ENCODE peak calls at places on chromosomes 2 and 18, in four cellular contexts. D is stomach, P is GM23338, Q is cardiac muscle cell. O is an unnamed sample.

GRCh38 chr2:117523267-117523666 is 291.2 kb upstream of the DDX18 start:
- DNase-seq in D (peak; percentile 94), P (no peak), Q (peak; percentile 0), O (no peak)

GRCh38 chr18:13639196-13639595 is 87.2 kb downstream of the FAM210A start:
- DNase-seq in D (no peak), P (no peak), Q (no peak), O (no peak)

GRCh38 chr2:20093263-20094141 is 42.1 kb upstream of the LAPTM4A start:
- DNase-seq in D (peak; percentile 69), P (peak; percentile 88), Q (peak; percentile 87), O (peak; percentile 85)

GRCh38 chr18:41917199-41917598 is 37.8 kb upstream of the PIK3C3 start:
- DNase-seq in D (no peak), P (peak; percentile 33), Q (peak; percentile 16), O (peak; percentile 18)

GRCh38 chr2:192657364-192657763 is 462.6 kb upstream of the TMEFF2 start:
- DNase-seq in D (no peak), P (no peak), Q (no peak), O (no peak)

GRCh38 chr2:172370821-172371455 is 56.4 kb upstream of the ITGA6 start:
- DNase-seq in D (no peak), P (no peak), Q (no peak), O (no peak)

GRCh38 chr2:34001557-34001956 is 402.5 kb upstream of the FAM98A start:
- DNase-seq in D (no peak), P (no peak), Q (no peak), O (no peak)

GRCh38 chr2:231394201-231395141 is 1.0 kb upstream of the B3GNT7 start:
- DNase-seq in D (no peak), P (peak; percentile 86), Q (no peak), O (peak; percentile 91)

GRCh38 chr2:84427235-84428138 is 31.6 kb downstream of the SUCLG1 start:
- DNase-seq in D (no peak), P (no peak), Q (peak; percentile 72), O (no peak)

GRCh38 chr2:70751881-70752280 is 16.1 kb downstream of the ADD2 start:
- DNase-seq in D (no peak), P (no peak), Q (no peak), O (no peak)

GRCh38 chr2:122072666-122073065 is 317.2 kb downstream of the TSN start:
- DNase-seq in D (no peak), P (no peak), Q (peak; percentile 44), O (no peak)

GRCh38 chr2:169983506-169983905 is 156.3 kb downstream of the UBR3 start:
- DNase-seq in D (no peak), P (peak; percentile 63), Q (no peak), O (no peak)

GRCh38 chr2:241061275-241061674 is 40.8 kb downstream of the MTERF4 start:
- DNase-seq in D (no peak), P (no peak), Q (peak; percentile 81), O (no peak)

GRCh38 chr2:42931147-42931817 is 138.9 kb upstream of the HAAO start:
- DNase-seq in D (no peak), P (peak; percentile 80), Q (no peak), O (peak; percentile 84)

GRCh38 chr2:237156131-237156856 is 70.6 kb downstream of the COPS8 start:
- DNase-seq in D (no peak), P (no peak), Q (peak; percentile 87), O (peak; percentile 40)

GRCh38 chr2:96205888-96206287 is 2.7 kb downstream of the STARD7 start:
- DNase-seq in D (no peak), P (no peak), Q (peak; percentile 46), O (no peak)

GRCh38 chr2:233023761-233024410 is 8.6 kb upstream of the NEU2 start:
- DNase-seq in D (no peak), P (no peak), Q (no peak), O (no peak)

GRCh38 chr2:8534729-8535397 is 147.0 kb upstream of the ID2 start:
- DNase-seq in D (peak; percentile 55), P (no peak), Q (peak; percentile 87), O (peak; percentile 64)

GRCh38 chr2:28172114-28172898 is 220.4 kb upstream of the FOSL2 start:
- DNase-seq in D (no peak), P (no peak), Q (peak; percentile 16), O (no peak)

GRCh38 chr18:69787825-69788547 is 159.7 kb downstream of the CD226 start:
- DNase-seq in D (no peak), P (peak; percentile 4), Q (peak; percentile 71), O (no peak)

GRCh38 chr2:41966431-41966893 is 81.4 kb upstream of the PKDCC start:
- DNase-seq in D (peak; percentile 49), P (no peak), Q (peak; percentile 97), O (no peak)

GRCh38 chr18:55504808-55505207 is 83.2 kb downstream of the TCF4 start:
- DNase-seq in D (no peak), P (no peak), Q (no peak), O (no peak)

GRCh38 chr18:61413388-61413787 is 80.2 kb downstream of the CDH20 start:
- DNase-seq in D (no peak), P (no peak), Q (no peak), O (no peak)

GRCh38 chr18:75070235-75070624 is 138.7 kb downstream of the PTGR3 start:
- DNase-seq in D (no peak), P (no peak), Q (no peak), O (no peak)

GRCh38 chr2:154452906-154453493 is 245.5 kb upstream of the KCNJ3 start:
- DNase-seq in D (no peak), P (peak; percentile 59), Q (peak; percentile 39), O (no peak)

GRCh38 chr2:225041871-225042799 is at the start of gene DOCK10:
- DNase-seq in D (peak; percentile 40), P (peak; percentile 42), Q (peak; percentile 64), O (peak; percentile 68)

GRCh38 chr18:29164993-29165599 is 988.2 kb upstream of the CDH2 start:
- DNase-seq in D (no peak), P (no peak), Q (peak; percentile 89), O (no peak)

GRCh38 chr2:19754907-19755306 is 146.9 kb downstream of the TTC32 start:
- DNase-seq in D (no peak), P (no peak), Q (peak; percentile 52), O (no peak)

GRCh38 chr2:16747257-16747656 is 81.6 kb upstream of the CYRIA start:
- DNase-seq in D (no peak), P (no peak), Q (no peak), O (no peak)

GRCh38 chr2:8115966-8116365 is 565.9 kb upstream of the ID2 start:
- DNase-seq in D (no peak), P (no peak), Q (no peak), O (no peak)

GRCh38 chr18:34115409-34116081 is 109.2 kb downstream of the NOL4 start:
- DNase-seq in D (no peak), P (no peak), Q (peak; percentile 6), O (no peak)

GRCh38 chr18:34120294-34120693 is 104.4 kb downstream of the NOL4 start:
- DNase-seq in D (no peak), P (no peak), Q (no peak), O (no peak)

GRCh38 chr18:34117319-34117718 is 107.4 kb downstream of the NOL4 start:
- DNase-seq in D (no peak), P (peak; percentile 22), Q (no peak), O (no peak)

DNA sequence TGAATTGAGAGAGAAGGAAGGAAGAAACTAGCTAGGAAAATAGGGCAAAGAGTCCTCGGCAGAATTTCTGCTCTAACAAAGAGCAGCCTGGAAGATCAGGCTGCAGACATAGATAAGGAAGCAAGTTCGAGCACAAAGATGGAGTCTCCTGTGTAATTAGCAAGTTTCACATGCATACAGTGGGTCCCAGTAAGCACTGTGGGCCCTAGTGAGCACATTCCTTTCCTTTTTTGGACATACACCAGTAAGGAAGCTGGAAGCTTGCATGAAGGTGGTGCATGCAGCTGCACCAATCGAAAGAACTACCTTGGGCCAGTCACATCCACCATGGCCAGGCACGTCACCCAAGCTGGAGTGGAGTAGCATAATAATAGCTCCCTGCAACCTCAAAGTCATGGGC is 109.7 kb downstream of the NOL4 start:
- DNase-seq in D (no peak), P (peak; percentile 4), Q (no peak), O (no peak)
- H3K4me3 ChIP-seq in D (no peak overlapping the region), P (no peak overlapping the region), Q (no peak overlapping the region), O (no peak overlapping the region)

GRCh38 chr2:47403829-47404228 is 873 bp downstream of the MSH2 start:
- DNase-seq in D (peak; percentile 24), P (peak; percentile 11), Q (no peak), O (peak; percentile 37)
- H3K4me3 ChIP-seq in D (peak overlapping the region; percentile 95), P (peak overlapping the region; percentile 91), Q (peak overlapping the region; percentile 80), O (peak overlapping the region; percentile 98)

GRCh38 chr18:63974991-63975390 is 5.1 kb downstream of the SERPINB8 start:
- DNase-seq in D (no peak), P (peak; percentile 41), Q (peak; percentile 56), O (no peak)

GRCh38 chr18:63969965-63970802 is at the start of gene SERPINB8:
- DNase-seq in D (peak; percentile 94), P (peak; percentile 96), Q (peak; percentile 97), O (peak; percentile 92)

GRCh38 chr18:63970803-63971191 is 916 bp downstream of the SERPINB8 start:
- DNase-seq in D (no peak), P (peak; percentile 65), Q (peak; percentile 63), O (peak; percentile 65)

GRCh38 chr18:63975632-63976031 is 5.8 kb downstream of the SERPINB8 start:
- DNase-seq in D (no peak), P (no peak), Q (no peak), O (no peak)

DNA sequence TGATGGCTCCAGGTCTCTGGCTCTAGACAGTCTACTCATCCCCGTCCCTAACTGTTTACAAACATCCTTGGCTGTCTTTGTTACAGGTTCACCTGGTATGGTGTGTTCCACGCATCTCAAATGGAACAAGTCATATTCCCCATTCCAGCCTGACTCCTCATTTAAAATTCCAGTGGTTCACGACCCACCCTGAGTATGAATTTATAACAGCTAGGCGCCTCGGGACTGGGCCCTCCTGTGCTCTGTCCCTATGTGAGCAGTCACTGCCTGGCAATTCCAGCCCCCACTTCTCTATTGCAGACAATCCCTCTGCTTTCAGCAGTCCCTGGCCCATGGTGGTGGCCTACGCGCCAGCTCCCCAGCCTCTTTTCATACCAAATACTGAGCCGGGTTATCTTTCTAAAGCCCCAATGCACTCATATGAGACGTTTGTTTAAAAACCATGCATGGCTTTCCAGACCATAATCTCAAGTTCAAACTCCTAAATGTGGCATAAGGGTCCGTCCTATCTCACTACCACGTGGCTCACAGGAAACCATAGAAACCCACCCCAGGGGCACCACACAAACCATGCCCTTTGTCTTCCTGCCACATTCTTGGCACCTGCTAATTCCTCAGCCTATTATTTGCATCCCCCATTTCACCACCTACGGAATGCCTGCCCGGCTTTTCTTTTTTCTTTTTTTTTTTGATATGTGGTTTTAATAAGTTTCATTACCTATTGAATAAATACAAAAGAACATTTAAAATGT is 1.6 kb downstream of the SERPINB8 start:
- DNase-seq in D (no peak), P (peak; percentile 60), Q (no peak), O (no peak)
- H3K4me3 ChIP-seq in D (peak overlapping the region; percentile 66), P (peak overlapping the region; percentile 97), Q (no peak overlapping the region), O (peak overlapping the region; percentile 71)

DNA sequence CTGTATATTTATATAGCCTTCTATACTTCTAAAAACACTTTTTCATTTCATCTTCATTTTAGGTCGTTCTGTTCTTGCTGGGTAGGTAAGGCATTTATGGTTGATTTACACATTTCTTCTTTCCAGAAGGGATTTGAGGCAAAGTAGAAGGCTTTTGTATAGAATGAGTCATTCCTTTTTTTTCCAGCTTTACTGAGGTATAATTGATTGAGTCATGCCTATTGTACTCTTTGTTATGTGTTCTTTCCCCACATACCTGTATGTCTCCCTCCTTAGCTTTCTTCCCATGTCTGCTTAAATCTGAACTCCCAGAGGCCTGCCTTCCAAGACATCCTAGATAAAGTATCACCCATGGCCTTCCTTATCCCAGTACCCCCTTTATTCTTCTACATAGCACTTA is 4.8 kb upstream of the CDC42EP3 start:
- DNase-seq in D (no peak), P (peak; percentile 53), Q (no peak), O (peak; percentile 49)
- H3K4me3 ChIP-seq in D (no peak overlapping the region), P (no peak overlapping the region), Q (no peak overlapping the region), O (no peak overlapping the region)